ENCODE peak calls at places on chromosome 21, in seven cellular contexts. H, X, U, V, Y, L and J are unnamed samples.

GRCh38 chr21:41926068-41926806 is 27.6 kb downstream of the C2CD2 start:
- DNase-seq in L (peak; percentile 68), X (no peak), H (peak; percentile 60), Y (no peak), V (no peak), U (no peak), J (peak; percentile 60)

GRCh38 chr21:45669382-45669781 is 25.9 kb downstream of the PCBP3 start:
- DNase-seq in U (no peak), V (no peak), H (no peak), L (no peak), Y (no peak), X (no peak), J (no peak)

GRCh38 chr21:32256873-32257620 is 21.8 kb downstream of the MIS18A start:
- DNase-seq in V (no peak), Y (peak; percentile 85), L (no peak), X (no peak), U (no peak), H (no peak), J (no peak)

GRCh38 chr21:17775431-17776126 is 43.6 kb downstream of the C21orf91 start:
- DNase-seq in Y (no peak), X (no peak), H (peak; percentile 22), U (no peak), L (peak; percentile 63), V (no peak), J (no peak)

GRCh38 chr21:32241434-32241785 is 37.4 kb downstream of the MIS18A start:
- DNase-seq in L (no peak), U (no peak), V (no peak), X (no peak), H (no peak), Y (no peak), J (no peak)

GRCh38 chr21:35616090-35616489 is 444.2 kb downstream of the SETD4 start:
- DNase-seq in Y (no peak), U (peak; percentile 3), V (no peak), H (no peak), X (no peak), L (no peak), J (no peak)

GRCh38 chr21:29164330-29164942 is 34.0 kb downstream of the MAP3K7CL start:
- DNase-seq in Y (peak; percentile 28), H (peak; percentile 63), U (peak; percentile 69), L (no peak), V (no peak), X (no peak), J (peak; percentile 86)

GRCh38 chr21:44752701-44753235 is 41.4 kb upstream of the TSPEAR start:
- DNase-seq in X (no peak), V (no peak), L (no peak), H (no peak), Y (no peak), U (peak; percentile 39), J (no peak)

GRCh38 chr21:21324297-21324696 is 326.1 kb downstream of the NCAM2 start:
- DNase-seq in X (no peak), Y (no peak), V (no peak), H (no peak), U (no peak), L (no peak), J (peak; percentile 7)

GRCh38 chr21:42568377-42568776 is 54.7 kb downstream of the SLC37A1 start:
- DNase-seq in L (no peak), Y (no peak), H (no peak), U (no peak), V (no peak), X (no peak), J (no peak)

GRCh38 chr21:36330904-36331303 is 10.9 kb downstream of the MORC3 start:
- DNase-seq in V (no peak), H (peak; percentile 51), L (peak; percentile 16), U (peak; percentile 27), X (peak; percentile 50), Y (peak; percentile 61), J (peak; percentile 74)

GRCh38 chr21:21001591-21002100 is 3.4 kb downstream of the NCAM2 start:
- DNase-seq in U (no peak), H (no peak), V (no peak), L (no peak), X (no peak), Y (no peak), J (no peak)

GRCh38 chr21:45405271-45405818 is 380 bp downstream of the COL18A1 start:
- DNase-seq in U (no peak), Y (peak; percentile 89), L (no peak), H (no peak), V (no peak), X (peak; percentile 95), J (no peak)

GRCh38 chr21:45971487-45972352 is 9.8 kb upstream of the COL6A1 start:
- DNase-seq in L (no peak), V (no peak), X (no peak), Y (peak; percentile 92), H (no peak), U (no peak), J (no peak)

GRCh38 chr21:41678016-41678935 is 88.6 kb downstream of the RIPK4 start:
- DNase-seq in H (peak; percentile 89), U (peak; percentile 24), V (no peak), L (no peak), X (no peak), Y (no peak), J (peak; percentile 98)

GRCh38 chr21:41605178-41605933 is 97.4 kb upstream of the TMPRSS2 start:
- DNase-seq in X (no peak), Y (no peak), L (no peak), U (no peak), H (peak; percentile 82), V (no peak), J (peak; percentile 90)

GRCh38 chr21:42460391-42461184 is 35.4 kb downstream of the RSPH1 start:
- DNase-seq in Y (peak; percentile 51), X (no peak), H (no peak), V (no peak), L (peak; percentile 83), U (no peak), J (no peak)

DNA sequence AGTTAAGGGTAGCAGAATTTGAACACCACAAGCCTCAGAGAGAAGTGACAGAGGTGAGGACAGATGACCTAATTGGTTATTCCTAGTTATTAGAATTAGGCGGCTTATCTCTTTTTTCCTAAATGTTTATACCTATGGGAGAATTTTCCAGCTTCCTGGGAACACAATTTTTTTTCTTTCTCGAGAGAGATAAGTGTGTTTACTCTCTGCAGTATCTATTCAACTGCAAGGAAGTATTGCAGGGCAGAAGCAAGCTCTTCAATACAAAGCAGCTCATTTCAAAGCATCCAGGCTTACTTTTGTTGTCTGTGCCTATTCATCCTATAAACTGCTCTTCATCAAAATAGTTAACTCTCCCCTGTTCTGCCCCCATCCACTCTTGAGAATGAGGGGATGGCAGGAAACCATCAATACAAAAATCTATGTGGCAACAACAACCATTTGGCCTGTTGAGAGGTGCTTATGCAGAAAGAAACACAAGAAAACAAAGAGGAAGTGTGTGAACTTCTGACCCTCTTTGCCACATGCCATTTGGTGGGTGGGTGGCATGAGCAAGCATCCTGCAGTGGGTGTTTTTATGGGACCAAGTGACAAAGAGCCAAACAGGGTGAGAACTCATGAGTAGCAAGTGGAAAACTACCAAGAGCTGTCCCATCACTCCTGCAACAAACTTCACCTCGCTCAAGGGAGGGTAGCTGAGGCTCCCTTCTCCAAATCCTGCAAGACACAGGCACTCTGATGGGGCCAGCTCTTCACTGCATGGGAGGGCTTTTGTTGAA is 50.6 kb upstream of the MRPS6 start:
- DNase-seq in H (no peak), Y (no peak), U (no peak), V (no peak), L (no peak), X (no peak), J (no peak)
- TF ChIP-seq JUND in H (no peak), Y (no peak), U (no peak), V (no peak), L (no peak), X (no peak), J (no peak)

GRCh38 chr21:34596561-34597271 is 18.2 kb downstream of the RCAN1 start:
- DNase-seq in V (peak; percentile 27), L (no peak), Y (no peak), U (no peak), X (no peak), H (no peak), J (no peak)
- TF ChIP-seq JUND in V (no peak), L (no peak), Y (no peak), U (no peak), X (no peak), H (no peak), J (no peak)

GRCh38 chr21:37682908-37683307 is 233.3 kb downstream of the KCNJ6 start:
- DNase-seq in U (no peak), Y (no peak), V (no peak), X (no peak), L (no peak), H (no peak), J (no peak)
- TF ChIP-seq JUND in U (no peak), Y (no peak), V (no peak), X (no peak), L (no peak), H (no peak), J (no peak)

GRCh38 chr21:34535886-34536285 is 23.9 kb upstream of the KCNE1 start:
- DNase-seq in Y (no peak), V (no peak), X (no peak), H (no peak), L (no peak), U (no peak), J (no peak)
- TF ChIP-seq JUND in Y (no peak), V (no peak), X (no peak), H (no peak), L (no peak), U (no peak), J (peak; percentile 54)